ENCODE peak calls at places on chromosomes 11 and 22, in six cellular contexts. O is head of caudate nucleus, A is GM03348, I is cardiac muscle cell, R is frontal cortex, W is psoas muscle. U is an unnamed sample.

GRCh38 chr11:95682552-95682951 is 107.0 kb downstream of the FAM76B start:
- DNase-seq in O (no peak), A (peak), I (peak), R (no peak), W (no peak), U (no peak)

GRCh38 chr22:31734512-31734911 is 15.4 kb downstream of the PRR14L start:
- DNase-seq in O (no peak), A (peak), I (peak), R (no peak), W (no peak), U (peak)

GRCh38 chr22:47623056-47623739 is 860.7 kb downstream of the TBC1D22A start:
- DNase-seq in O (no peak), A (no peak), I (no peak), R (no peak), W (no peak), U (no peak)

GRCh38 chr22:39690901-39691620 is 120.5 kb downstream of the CACNA1I start:
- DNase-seq in O (peak), A (no peak), I (peak), R (no peak), W (no peak), U (no peak)

GRCh38 chr11:76339217-76339616 is 41.7 kb downstream of the THAP12 start:
- DNase-seq in O (no peak), A (peak), I (peak), R (no peak), W (peak), U (no peak)

GRCh38 chr11:13249992-13250391 is 27.6 kb upstream of the BMAL1 start:
- DNase-seq in O (no peak), A (no peak), I (peak), R (no peak), W (no peak), U (no peak)

GRCh38 chr11:65083134-65083833 is 556 bp downstream of the CDCA5 start:
- DNase-seq in O (no peak), A (no peak), I (no peak), R (no peak), W (no peak), U (no peak)

GRCh38 chr22:38866024-38866398 is 6.0 kb downstream of the CBX6 start:
- DNase-seq in O (no peak), A (no peak), I (no peak), R (no peak), W (no peak), U (no peak)

GRCh38 chr11:127454856-127455255 is 454.3 kb upstream of the KIRREL3 start:
- DNase-seq in O (no peak), A (no peak), I (no peak), R (no peak), W (no peak), U (no peak)

GRCh38 chr11:128585498-128586238 is 1.7 kb downstream of the ETS1 start:
- DNase-seq in O (no peak), A (no peak), I (no peak), R (no peak), W (no peak), U (no peak)

GRCh38 chr11:19872526-19873135 is 160.0 kb downstream of the NAV2 start:
- DNase-seq in O (no peak), A (no peak), I (no peak), R (no peak), W (no peak), U (no peak)